ENCODE peak calls at places on chromosomes 12 and 14, in eight cellular contexts. L is neural progenitor cell, I is OCI-LY7, F is GM23248, S is HCT116, X is hepatocyte, Z is PC-3, K is MM.1S. M is an unnamed sample.

GRCh38 chr12:66688836-66689439 is 10.1 kb upstream of the GRIP1 start:
- DNase-seq in I (peak; percentile 90), L (peak; percentile 84), K (peak; percentile 78), S (peak; percentile 52), F (peak; percentile 31), Z (peak; percentile 82), X (peak; percentile 74), M (peak; percentile 91)

GRCh38 chr12:132315507-132315906 is 13.9 kb downstream of the GALNT9 start:
- DNase-seq in X (no peak), I (no peak), Z (no peak), L (no peak), K (no peak), F (no peak), S (no peak), M (no peak)

GRCh38 chr14:32950584-32950983 is 11.9 kb downstream of the NPAS3 start:
- DNase-seq in Z (peak; percentile 32), K (no peak), L (no peak), I (no peak), S (no peak), F (peak; percentile 29), X (no peak), M (peak; percentile 6)

GRCh38 chr14:50060871-50061663 is 55.3 kb downstream of the VCPKMT start:
- DNase-seq in K (no peak), I (peak; percentile 41), F (peak; percentile 94), L (no peak), X (peak; percentile 81), Z (peak; percentile 88), S (no peak), M (peak; percentile 80)

GRCh38 chr12:20460956-20461355 is 92.6 kb downstream of the PDE3A start:
- DNase-seq in I (no peak), L (no peak), F (no peak), Z (no peak), K (no peak), S (no peak), X (no peak), M (no peak)

GRCh38 chr14:90132821-90133570 is 71.2 kb downstream of the KCNK13 start:
- DNase-seq in X (no peak), Z (no peak), I (no peak), K (no peak), L (no peak), F (no peak), S (no peak), M (no peak)

GRCh38 chr14:31418440-31418839 is 1.9 kb downstream of the HEATR5A start:
- DNase-seq in L (no peak), X (no peak), I (no peak), K (no peak), Z (no peak), F (peak; percentile 7), S (no peak), M (no peak)

GRCh38 chr12:96241484-96242256 is 47.5 kb downstream of the ELK3 start:
- DNase-seq in S (no peak), I (no peak), L (no peak), Z (no peak), K (no peak), F (peak; percentile 99), X (peak; percentile 36), M (peak; percentile 27)

GRCh38 chr12:28742791-28743190 is 406.3 kb upstream of the FAR2 start:
- DNase-seq in Z (peak; percentile 66), K (no peak), L (no peak), F (peak; percentile 74), I (no peak), X (no peak), S (no peak), M (no peak)

GRCh38 chr12:126932156-126932555 is 1334.8 kb upstream of the TMEM132C start:
- DNase-seq in X (no peak), K (no peak), L (no peak), F (no peak), S (no peak), I (no peak), Z (no peak), M (no peak)

GRCh38 chr12:126935435-126935834 is 1331.5 kb upstream of the TMEM132C start:
- DNase-seq in L (no peak), Z (no peak), K (no peak), S (no peak), I (no peak), X (no peak), F (no peak), M (no peak)

GRCh38 chr12:126937431-126937830 is 1329.5 kb upstream of the TMEM132C start:
- DNase-seq in F (no peak), S (no peak), I (no peak), K (no peak), X (no peak), Z (no peak), L (no peak), M (no peak)

DNA sequence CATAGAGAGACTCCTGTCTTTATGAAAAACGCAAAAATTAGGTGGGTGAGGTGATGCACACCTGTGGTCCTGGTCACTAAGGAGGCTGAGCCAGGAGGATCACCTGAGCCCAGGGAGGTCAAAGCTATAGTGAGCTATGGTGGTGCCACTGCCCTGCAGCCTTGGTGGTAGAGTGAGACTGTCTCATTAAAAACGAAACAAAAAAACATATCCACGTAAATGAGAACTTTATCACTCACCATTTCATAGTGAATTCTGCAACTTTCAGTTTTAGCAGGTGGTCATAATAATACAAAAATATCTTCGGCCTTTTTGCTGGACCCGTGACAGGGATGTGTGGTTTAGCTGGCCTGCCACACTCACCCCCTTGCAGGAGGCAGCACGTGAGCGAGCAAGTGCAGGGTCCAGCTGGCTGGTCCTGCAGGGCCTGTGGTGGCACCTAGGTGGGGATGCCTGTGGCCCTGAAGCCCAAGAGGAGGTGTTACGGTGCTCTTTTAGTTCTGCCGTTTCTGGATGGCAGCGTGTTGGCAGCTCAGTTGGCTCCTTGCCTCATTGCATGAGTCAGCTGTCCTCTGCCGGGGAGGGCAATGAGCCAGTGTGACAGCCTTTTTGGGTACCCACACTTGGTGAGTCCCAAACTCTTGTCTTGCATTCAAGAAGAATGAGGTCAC is 1330.7 kb upstream of the TMEM132C start:
- DNase-seq in I (no peak), K (peak; percentile 51), X (no peak), L (no peak), S (peak; percentile 19), F (peak; percentile 15), Z (peak; percentile 86), M (no peak)
- TF ChIP-seq EZH2phosphoT487 in I (no peak), K (no peak), X (no peak), L (no peak), S (no peak), F (no peak), Z (no peak), M (no peak)

GRCh38 chr14:105933238-105933637 is 406.9 kb downstream of the TMEM121 start:
- DNase-seq in S (no peak), F (no peak), I (no peak), X (no peak), K (no peak), L (no peak), Z (no peak), M (no peak)

GRCh38 chr14:105937253-105938054 is 411.1 kb downstream of the TMEM121 start:
- DNase-seq in X (no peak), F (no peak), Z (no peak), L (no peak), S (no peak), K (no peak), I (no peak), M (no peak)

GRCh38 chr14:105938055-105938863 is 411.9 kb downstream of the TMEM121 start:
- DNase-seq in K (no peak), X (no peak), S (no peak), I (no peak), L (no peak), Z (no peak), F (no peak), M (no peak)

GRCh38 chr14:105931808-105932483 is 405.6 kb downstream of the TMEM121 start:
- DNase-seq in I (no peak), L (no peak), X (no peak), F (no peak), Z (peak; percentile 11), K (no peak), S (no peak), M (no peak)

GRCh38 chr14:105935384-105935783 is 409.0 kb downstream of the TMEM121 start:
- DNase-seq in K (no peak), S (no peak), Z (no peak), L (no peak), I (no peak), F (no peak), X (no peak), M (no peak)
- TF ChIP-seq EZH2phosphoT487 in K (no peak), S (no peak), Z (no peak), L (no peak), I (no peak), F (no peak), X (no peak), M (no peak)

GRCh38 chr12:128712622-128713021 is 111.1 kb downstream of the SLC15A4 start:
- DNase-seq in L (no peak), I (no peak), K (no peak), X (no peak), S (no peak), Z (no peak), F (no peak), M (no peak)
- TF ChIP-seq EZH2phosphoT487 in L (no peak), I (no peak), K (no peak), X (no peak), S (no peak), Z (no peak), F (no peak), M (no peak)

GRCh38 chr12:459430-460258 is at the start of gene B4GALNT3:
- DNase-seq in S (peak; percentile 54), Z (peak; percentile 34), X (peak; percentile 79), L (peak; percentile 86), I (peak; percentile 17), K (peak; percentile 8), F (peak; percentile 62), M (peak; percentile 81)
- TF ChIP-seq EZH2phosphoT487 in S (no peak), Z (no peak), X (no peak), L (no peak), I (no peak), K (no peak), F (no peak), M (no peak)

DNA sequence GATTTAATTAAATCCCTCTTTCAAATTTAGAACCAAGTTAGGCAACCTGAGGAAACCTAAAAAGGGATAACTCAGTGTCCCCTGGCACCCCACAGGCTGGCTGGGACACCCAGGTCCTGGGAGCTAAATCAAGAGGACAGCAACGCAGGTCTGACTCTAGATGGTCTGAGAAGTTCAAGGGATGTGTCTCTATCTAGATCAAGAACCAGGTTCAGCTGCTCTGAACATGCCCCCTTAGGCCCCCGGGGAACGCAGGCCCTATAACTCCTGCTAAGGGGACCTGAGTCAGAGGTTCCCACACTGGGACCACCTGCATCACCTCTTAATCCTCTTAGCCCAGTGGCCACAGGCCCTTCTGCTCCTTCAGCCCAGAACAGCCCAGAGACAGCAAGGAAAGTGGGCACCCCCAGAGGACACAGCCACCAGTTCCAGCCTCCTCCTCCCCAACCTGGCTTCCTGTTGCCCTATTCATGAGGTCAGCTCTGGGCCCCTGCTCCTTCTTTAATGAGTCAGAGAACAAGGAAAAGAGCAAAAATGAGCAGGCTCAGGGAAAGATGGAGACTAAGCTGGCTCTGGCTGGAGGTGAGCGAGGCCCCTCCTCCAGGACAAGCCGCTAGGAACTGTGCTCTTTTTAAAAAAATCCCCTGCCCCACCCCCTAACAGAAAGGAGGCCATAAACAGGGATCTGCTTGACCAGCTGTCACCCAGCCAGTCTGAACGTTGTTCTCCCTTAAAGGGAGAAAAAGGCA is 10.8 kb downstream of the PITPNM2 start:
- DNase-seq in L (peak; percentile 49), K (no peak), S (no peak), I (no peak), X (peak; percentile 73), Z (peak; percentile 15), F (peak; percentile 79), M (peak; percentile 11)
- TF ChIP-seq EZH2phosphoT487 in L (no peak), K (no peak), S (no peak), I (no peak), X (no peak), Z (no peak), F (no peak), M (no peak)

M was measured in GM23338.